ENCODE peak calls at places on chromosomes 16 and 17, in seven cellular contexts. G, O, L, M, A, J and V are unnamed samples.

GRCh38 chr16:84794626-84795025 is 25.2 kb upstream of the CRISPLD2 start:
- DNase-seq in L (no peak), O (no peak), A (no peak), J (no peak), M (no peak), G (no peak), V (no peak)

GRCh38 chr17:62708587-62708986 is 81.1 kb downstream of the MRC2 start:
- DNase-seq in L (no peak), G (no peak), O (no peak), A (no peak), M (no peak), J (no peak), V (no peak)

GRCh38 chr17:32917842-32918241 is 10.1 kb upstream of the TMEM98 start:
- DNase-seq in A (no peak), M (no peak), G (no peak), L (no peak), J (no peak), O (no peak), V (no peak)

GRCh38 chr17:3447625-3448024 is 14.0 kb upstream of the OR1E2 start:
- DNase-seq in G (no peak), L (no peak), J (peak), O (no peak), M (peak), A (peak), V (no peak)

GRCh38 chr17:33169580-33170285 is 123.4 kb downstream of the ASIC2 start:
- DNase-seq in J (peak), G (no peak), L (no peak), A (peak), M (peak), O (no peak), V (no peak)

GRCh38 chr16:48126801-48127644 is 28.8 kb downstream of the ABCC12 start:
- DNase-seq in J (peak), G (no peak), A (peak), O (no peak), L (no peak), M (peak), V (peak)

GRCh38 chr16:73735018-73735417 is 561.6 kb upstream of the PSMD7 start:
- DNase-seq in A (peak), M (peak), L (no peak), J (peak), O (no peak), G (no peak), V (no peak)

GRCh38 chr16:27405546-27406451 is 3.8 kb downstream of the IL21R start:
- DNase-seq in J (no peak), A (no peak), O (no peak), L (no peak), M (no peak), G (no peak), V (no peak)

GRCh38 chr17:10041287-10041612 is 136.2 kb upstream of the RCVRN start:
- DNase-seq in G (no peak), J (no peak), O (no peak), A (no peak), L (no peak), M (no peak), V (no peak)

GRCh38 chr17:44084131-44084538 is 13.6 kb downstream of the G6PC3 start:
- DNase-seq in A (no peak), J (no peak), L (no peak), M (no peak), G (no peak), O (peak), V (no peak)

GRCh38 chr17:33292981-33293867 is at the start of gene ASIC2:
- DNase-seq in G (no peak), L (no peak), O (no peak), A (peak), J (peak), M (peak), V (no peak)